ENCODE peak calls at places on chromosome 19, in four cellular contexts. Y is upper lobe of left lung, B is pancreas, K is mammary epithelial cell. C is an unnamed sample.

GRCh38 chr19:6773323-6773931 is 919 bp downstream of the VAV1 start:
- DNase-seq in B (no peak), Y (peak), K (no peak), C (no peak)

GRCh38 chr19:954672-955494 is 29.0 kb downstream of the ARID3A start:
- DNase-seq in K (no peak), B (peak), Y (peak), C (no peak)

GRCh38 chr19:5824791-5825577 is 14.5 kb downstream of the FUT6 start:
- DNase-seq in B (no peak), K (no peak), Y (peak), C (no peak)

GRCh38 chr19:15107056-15108010 is at the start of gene SYDE1:
- DNase-seq in K (peak), B (no peak), Y (peak), C (no peak)

GRCh38 chr19:2587001-2587719 is 111.2 kb downstream of the GADD45B start:
- DNase-seq in Y (no peak), K (no peak), B (peak), C (no peak)

GRCh38 chr19:45496349-45496953 is 396 bp downstream of the RTN2 start:
- DNase-seq in B (peak), Y (peak), K (no peak), C (no peak)

GRCh38 chr19:15562861-15563260 is 52.2 kb upstream of the CYP4F8 start:
- DNase-seq in Y (no peak), B (no peak), K (peak), C (peak)

GRCh38 chr19:7500811-7501450 is 12.1 kb upstream of the PEX11G start:
- DNase-seq in Y (peak), B (peak), K (peak), C (no peak)

GRCh38 chr19:38837656-38838121 is 6.1 kb upstream of the ECH1 start:
- DNase-seq in Y (no peak), K (peak), B (peak), C (no peak)

GRCh38 chr19:2488942-2489731 is 13.2 kb downstream of the GADD45B start:
- DNase-seq in B (peak), K (no peak), Y (peak), C (no peak)

GRCh38 chr19:34485831-34486230 is 4.3 kb downstream of the WTIP start:
- DNase-seq in Y (no peak), B (no peak), K (no peak), C (no peak)

GRCh38 chr19:7236153-7236552 is 58.1 kb downstream of the INSR start:
- DNase-seq in B (no peak), K (peak), Y (no peak), C (no peak)

GRCh38 chr19:2768365-2769132 is 14.5 kb downstream of the SGTA start:
- DNase-seq in B (no peak), Y (peak), K (no peak), C (no peak)

GRCh38 chr19:39083983-39084731 is at the start of gene ACP7:
- DNase-seq in B (peak), K (no peak), Y (peak), C (no peak)

GRCh38 chr19:32876919-32877285 is 7.3 kb upstream of the SLC7A9 start:
- DNase-seq in K (no peak), B (no peak), Y (peak), C (no peak)

GRCh38 chr19:862529-863304 is 3.3 kb downstream of the CFD start:
- DNase-seq in K (peak), Y (peak), B (peak), C (no peak)

GRCh38 chr19:40392894-40393517 is 3.0 kb upstream of the HIPK4 start:
- DNase-seq in K (peak), Y (no peak), B (no peak), C (no peak)

GRCh38 chr19:39400997-39401548 is 5.6 kb upstream of the ZFP36 start:
- DNase-seq in Y (no peak), B (no peak), K (no peak), C (no peak)

GRCh38 chr19:15532779-15533521 is 24.6 kb downstream of the CYP4F22 start:
- DNase-seq in B (no peak), K (peak), Y (no peak), C (no peak)

GRCh38 chr19:28687296-28687695 is 525.7 kb downstream of the UQCRFS1 start:
- DNase-seq in Y (no peak), B (no peak), K (no peak), C (no peak)

GRCh38 chr19:11265785-11266236 is 3.5 kb upstream of the DOCK6 start:
- DNase-seq in Y (no peak), B (peak), K (peak), C (no peak)

GRCh38 chr19:13833330-13834265 is 38.4 kb downstream of the ZSWIM4 start:
- DNase-seq in B (peak), K (peak), Y (peak), C (peak)

GRCh38 chr19:52896431-52897148 is 845 bp downstream of the ZNF320 start:
- DNase-seq in Y (no peak), K (peak), B (peak), C (no peak)

GRCh38 chr19:51702103-51702753 is 9.1 kb downstream of the SPACA6 start:
- DNase-seq in Y (peak), B (peak), K (peak), C (no peak)

GRCh38 chr19:15223649-15224371 is 8.4 kb downstream of the EPHX3 start:
- DNase-seq in K (no peak), B (no peak), Y (no peak), C (no peak)

GRCh38 chr19:13427273-13428051 is 78.8 kb downstream of the CACNA1A start:
- DNase-seq in B (no peak), Y (no peak), K (no peak), C (no peak)

GRCh38 chr19:43901395-43902390 is 33.4 kb downstream of the ZNF45 start:
- DNase-seq in B (peak), K (peak), Y (no peak), C (peak)

GRCh38 chr19:45826934-45827333 is 11.8 kb upstream of the RSPH6A start:
- DNase-seq in Y (peak), K (no peak), B (no peak), C (no peak)

GRCh38 chr19:6475321-6476108 is 6.1 kb downstream of the DENND1C start:
- DNase-seq in B (peak), K (no peak), Y (peak), C (no peak)

GRCh38 chr19:43372462-43372861 is 19.0 kb downstream of the CD177 start:
- DNase-seq in K (peak), B (no peak), Y (no peak), C (no peak)

GRCh38 chr19:482186-483041 is 13.9 kb upstream of the MADCAM1 start:
- DNase-seq in K (no peak), Y (no peak), B (no peak), C (no peak)

DNA sequence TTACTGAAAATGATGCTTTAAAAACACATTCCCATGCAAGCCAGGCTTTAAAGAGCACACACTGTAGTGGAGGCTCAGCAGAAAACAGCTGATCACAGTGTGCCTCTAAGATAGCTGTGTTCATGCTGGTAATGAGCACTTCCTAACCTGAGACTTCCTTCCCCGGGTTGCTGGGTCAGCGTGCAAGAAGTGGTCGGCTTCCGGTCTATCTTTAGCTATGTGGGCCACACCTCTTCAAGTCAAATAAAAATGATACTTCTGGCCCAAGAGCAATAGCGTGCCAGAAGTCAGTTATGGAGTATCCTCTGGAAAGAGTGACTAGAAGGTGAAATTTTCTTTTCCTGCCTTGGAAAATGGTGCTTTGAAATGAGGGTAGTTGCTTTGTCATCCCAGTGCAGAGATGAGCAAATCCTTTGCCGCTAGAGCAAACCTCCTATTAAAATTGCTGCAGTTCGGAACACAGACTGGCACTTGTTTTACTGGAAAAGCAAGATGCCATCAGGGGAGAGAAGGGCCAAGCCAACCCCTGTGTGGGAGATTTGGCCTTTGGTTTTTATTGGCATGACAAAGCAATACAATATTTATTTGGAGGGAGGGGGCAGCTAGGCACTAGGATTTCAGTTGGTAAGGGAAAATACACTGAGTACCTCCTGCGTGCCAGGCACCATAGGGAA is 64.2 kb downstream of the ARHGAP35 start:
- DNase-seq in B (no peak), Y (no peak), K (peak), C (no peak)
- H3K27ac ChIP-seq in B (peak), Y (peak), K (peak), C (no peak)

GRCh38 chr19:49071860-49072547 is 495 bp downstream of the KCNA7 start:
- DNase-seq in K (no peak), B (peak), Y (peak), C (no peak)
- TF ChIP-seq CTCF in K (no peak), B (no peak), Y (no peak), C (no peak)

DNA sequence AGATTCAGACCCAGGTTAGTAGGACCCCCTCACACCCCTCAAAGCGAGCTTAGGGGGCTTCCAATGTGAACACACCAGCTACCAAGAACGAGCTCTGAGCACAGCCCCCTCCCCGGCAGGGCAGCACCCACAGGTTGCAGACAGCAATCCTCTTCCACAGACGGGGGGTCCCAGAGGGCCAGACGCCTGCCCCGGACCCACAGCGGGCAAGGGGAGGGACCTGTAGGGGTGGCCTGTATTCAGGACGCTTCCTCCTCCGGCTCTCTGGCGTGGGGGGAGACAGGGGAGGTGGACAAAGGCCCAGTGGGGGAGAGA is 4.8 kb downstream of the TTYH1 start:
- DNase-seq in K (no peak), Y (no peak), B (no peak), C (no peak)
- H3K4me3 ChIP-seq in K (no peak), Y (no peak), B (no peak), C (no peak)

DNA sequence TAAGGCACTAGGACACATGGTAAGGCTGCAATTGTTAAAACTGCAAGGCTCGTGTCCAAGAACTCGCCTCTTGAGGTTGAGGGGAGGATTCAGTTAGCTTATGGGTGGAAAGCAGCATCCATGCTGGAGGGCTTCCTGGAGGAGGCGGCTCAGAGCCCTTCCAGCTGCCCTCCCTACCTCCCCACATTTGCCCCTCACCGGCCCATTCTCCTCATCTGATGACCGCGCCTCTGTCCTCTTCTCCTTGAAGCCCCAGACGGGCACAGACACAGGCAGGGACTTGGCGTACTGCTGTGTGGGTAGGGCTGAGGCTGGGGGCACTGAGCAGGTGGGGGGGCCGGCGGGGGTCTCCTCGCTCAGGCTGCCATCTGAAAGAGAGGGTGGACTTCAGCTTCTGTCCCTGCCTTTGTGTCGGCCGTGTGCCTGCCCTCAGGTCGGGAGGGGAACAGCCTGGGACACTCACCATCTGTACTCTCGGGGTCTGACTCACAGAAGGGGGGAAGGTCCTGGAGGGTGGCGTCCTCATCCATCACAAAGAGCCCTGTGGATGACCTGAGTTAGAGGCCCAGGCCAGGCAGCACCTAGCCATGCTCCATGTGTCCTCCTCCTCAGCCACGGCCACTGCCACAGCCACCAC is 4.1 kb upstream of the PNKP start:
- DNase-seq in Y (no peak), K (no peak), B (peak), C (no peak)
- H3K27ac ChIP-seq in Y (no peak), K (no peak), B (no peak), C (no peak)

DNA sequence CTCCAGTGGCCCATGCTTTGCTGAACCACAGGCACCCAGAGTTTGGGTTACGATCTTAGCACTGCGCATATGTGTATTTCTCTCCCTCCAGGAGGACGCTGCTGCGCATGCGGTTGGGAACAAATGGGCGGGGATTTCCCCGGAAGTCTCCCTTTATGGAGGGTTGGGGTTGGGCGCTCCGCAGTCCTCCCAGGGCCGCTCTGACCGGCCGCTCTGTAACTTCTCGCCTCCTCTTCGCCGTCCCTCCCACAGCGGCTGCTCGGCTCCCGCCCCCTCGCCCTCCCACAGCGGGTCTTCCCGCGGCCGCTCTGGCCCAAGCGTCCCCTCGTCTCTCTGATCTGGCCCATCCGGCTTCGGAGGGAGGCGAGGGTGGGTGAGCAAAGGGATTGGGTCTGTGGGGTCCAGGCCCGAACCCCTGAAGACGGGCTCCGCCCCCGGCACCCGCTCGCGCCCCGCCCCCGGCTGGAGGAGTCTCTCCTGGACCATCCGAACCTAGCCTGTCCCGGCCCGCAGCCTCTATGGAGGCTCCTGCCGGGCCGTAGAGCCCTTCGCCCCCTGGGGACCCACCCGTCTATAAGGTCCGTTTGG is at the start of gene MEGF8:
- DNase-seq in Y (peak), K (peak), B (peak), C (peak)
- TF ChIP-seq CTCF in Y (peak), K (peak), B (peak), C (peak)

DNA sequence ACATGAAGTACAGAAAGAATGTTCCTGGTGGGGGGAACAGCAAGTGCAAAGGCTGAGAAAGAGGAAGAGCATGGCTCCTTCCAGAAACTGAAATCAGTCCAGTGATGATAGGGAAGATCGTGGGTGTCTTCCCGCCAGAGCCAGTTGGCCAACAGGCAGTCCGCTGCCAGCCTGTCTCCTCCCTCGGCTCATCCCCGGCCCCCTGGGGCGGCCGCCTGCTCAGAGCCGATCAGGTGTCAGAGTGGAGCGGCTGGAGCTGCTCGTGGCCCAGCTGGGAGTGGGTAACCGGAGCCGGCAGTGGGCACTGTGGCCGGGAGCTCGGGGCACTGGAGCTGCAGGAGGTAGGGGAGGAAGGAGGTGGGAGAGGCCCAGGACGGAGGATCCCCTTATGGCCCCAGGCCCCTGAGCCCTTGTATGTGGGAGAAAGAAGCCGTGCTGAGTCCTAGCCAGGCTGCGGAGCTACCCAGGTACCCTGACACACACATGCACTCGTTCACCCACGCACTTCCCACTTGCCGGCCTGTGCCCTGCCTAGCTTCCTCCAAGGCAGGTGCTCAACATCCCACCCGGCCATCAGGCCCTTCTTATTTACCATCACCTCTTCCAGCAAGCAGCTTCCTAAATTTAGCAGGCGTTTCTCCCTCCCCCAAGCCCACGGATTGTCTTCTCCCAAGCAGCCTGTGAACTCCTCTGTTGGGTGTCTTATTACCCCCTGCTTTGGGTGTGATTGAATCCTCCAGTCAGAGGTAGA is 1.7 kb downstream of the ANKRD24 start:
- DNase-seq in B (no peak), Y (peak), K (no peak), C (no peak)
- H3K4me3 ChIP-seq in B (no peak), Y (no peak), K (no peak), C (no peak)

GRCh38 chr19:18292810-18293641 is 11.6 kb upstream of the JUND start:
- DNase-seq in Y (peak), B (peak), K (no peak), C (no peak)
- H3K27ac ChIP-seq in Y (peak), B (peak), K (no peak), C (peak)